ENCODE peak calls at places on chromosomes 6 and 20, in ten cellular contexts. I, C, B, Q, P, S, V, D, G and U are unnamed samples.

GRCh38 chr6:108541843-108542795 is 18.6 kb upstream of the FOXO3 start:
- DNase-seq in G (peak), Q (peak), B (peak), V (peak), S (no peak), P (peak), C (peak), I (peak), D (peak), U (peak)

GRCh38 chr20:3239867-3240775 is 1.1 kb upstream of the SLC4A11 start:
- DNase-seq in S (no peak), D (no peak), B (no peak), I (peak), P (no peak), Q (no peak), C (peak), V (no peak), G (peak), U (no peak)

GRCh38 chr20:13984211-13984610 is 6.2 kb downstream of the SEL1L2 start:
- DNase-seq in S (no peak), Q (no peak), P (no peak), D (no peak), B (no peak), V (no peak), I (no peak), C (no peak), G (no peak), U (no peak)

GRCh38 chr20:9739991-9740390 is 98.9 kb downstream of the PAK5 start:
- DNase-seq in V (no peak), B (no peak), I (no peak), S (no peak), P (no peak), G (no peak), C (no peak), Q (no peak), D (no peak), U (no peak)

GRCh38 chr20:20413801-20414200 is 45.9 kb downstream of the INSM1 start:
- DNase-seq in I (no peak), B (no peak), D (no peak), P (no peak), C (no peak), S (no peak), Q (no peak), V (no peak), G (no peak), U (no peak)

GRCh38 chr6:108622601-108623335 is 62.1 kb downstream of the FOXO3 start:
- DNase-seq in I (peak), V (peak), D (no peak), C (peak), P (peak), S (peak), B (peak), Q (no peak), G (peak), U (peak)

GRCh38 chr6:125953502-125953875 is 3.1 kb upstream of the HINT3 start:
- DNase-seq in D (no peak), I (no peak), Q (peak), G (no peak), V (no peak), S (no peak), P (no peak), B (no peak), C (no peak), U (no peak)

GRCh38 chr20:49888341-49889244 is 26.7 kb downstream of the SPATA2 start:
- DNase-seq in V (peak), I (peak), Q (peak), G (peak), S (peak), C (peak), B (no peak), P (peak), D (peak), U (no peak)

GRCh38 chr6:85675030-85675819 is 32.5 kb upstream of the SYNCRIP start:
- DNase-seq in V (no peak), P (peak), S (no peak), G (peak), I (peak), B (no peak), Q (peak), C (peak), D (no peak), U (no peak)

GRCh38 chr6:7914311-7914710 is 3.7 kb upstream of the TXNDC5 start:
- DNase-seq in C (no peak), S (peak), Q (no peak), P (no peak), B (no peak), V (no peak), G (no peak), I (no peak), D (no peak), U (no peak)

GRCh38 chr6:158290659-158291058 is 21.6 kb upstream of the TULP4 start:
- DNase-seq in V (no peak), G (no peak), Q (peak), D (no peak), I (no peak), P (no peak), S (no peak), C (no peak), B (no peak), U (no peak)

GRCh38 chr20:63025534-63026331 is 19.0 kb upstream of the BHLHE23 start:
- DNase-seq in Q (no peak), V (peak), G (peak), I (peak), D (no peak), S (no peak), P (no peak), B (peak), C (peak), U (no peak)

GRCh38 chr6:167580512-167580911 is 246.2 kb upstream of the AFDN start:
- DNase-seq in G (no peak), B (no peak), P (no peak), Q (no peak), S (no peak), V (no peak), I (no peak), C (no peak), D (no peak), U (no peak)

GRCh38 chr6:74851598-74851997 is 354.3 kb downstream of the COL12A1 start:
- DNase-seq in P (no peak), S (no peak), G (peak), Q (no peak), I (peak), C (peak), V (no peak), D (no peak), B (no peak), U (peak)

GRCh38 chr20:52493177-52493711 is 301.7 kb upstream of the ZFP64 start:
- DNase-seq in G (peak), I (peak), D (no peak), P (peak), Q (no peak), B (no peak), S (no peak), V (no peak), C (peak), U (no peak)

GRCh38 chr6:105036371-105036770 is 79.5 kb downstream of the LIN28B start:
- DNase-seq in B (no peak), P (no peak), Q (no peak), I (no peak), C (no peak), D (no peak), V (no peak), G (no peak), S (no peak), U (no peak)

GRCh38 chr6:72350256-72350875 is 271.5 kb upstream of the KCNQ5 start:
- DNase-seq in I (no peak), V (no peak), Q (no peak), B (no peak), S (no peak), C (no peak), P (no peak), G (no peak), D (no peak), U (no peak)

GRCh38 chr6:13007744-13008143 is 291.2 kb downstream of the PHACTR1 start:
- DNase-seq in G (no peak), I (no peak), C (no peak), Q (no peak), S (no peak), P (no peak), B (no peak), V (no peak), D (no peak), U (no peak)

GRCh38 chr6:131807644-131808459 is at the start of gene ENPP1:
- DNase-seq in C (peak), B (peak), G (peak), Q (peak), P (peak), D (peak), I (peak), S (peak), V (peak), U (no peak)

GRCh38 chr6:10518461-10519216 is 2.5 kb upstream of the GCNT2 start:
- DNase-seq in Q (no peak), D (no peak), G (peak), S (no peak), C (no peak), V (no peak), P (peak), I (peak), B (no peak), U (no peak)

GRCh38 chr20:43959079-43959919 is 44.6 kb downstream of the TOX2 start:
- DNase-seq in B (no peak), S (no peak), D (no peak), V (no peak), C (peak), Q (peak), I (peak), G (no peak), P (peak), U (no peak)

GRCh38 chr20:49690899-49691620 is 22.6 kb downstream of the B4GALT5 start:
- DNase-seq in I (peak), Q (no peak), P (peak), C (no peak), B (no peak), V (no peak), D (peak), G (peak), S (no peak), U (no peak)

GRCh38 chr20:37627767-37628130 is 66.1 kb upstream of the CTNNBL1 start:
- DNase-seq in V (no peak), S (no peak), I (no peak), B (no peak), P (no peak), Q (no peak), G (no peak), D (no peak), C (no peak), U (no peak)

GRCh38 chr20:32648761-32649615 is 24.8 kb downstream of the C20orf203 start:
- DNase-seq in Q (no peak), D (peak), I (no peak), B (no peak), C (no peak), G (peak), P (no peak), V (no peak), S (no peak), U (no peak)
- TF ChIP-seq CTCF in Q (no peak), D (no peak), I (no peak), B (no peak), C (no peak), G (no peak), P (no peak), V (no peak), S (no peak), U (no peak)

DNA sequence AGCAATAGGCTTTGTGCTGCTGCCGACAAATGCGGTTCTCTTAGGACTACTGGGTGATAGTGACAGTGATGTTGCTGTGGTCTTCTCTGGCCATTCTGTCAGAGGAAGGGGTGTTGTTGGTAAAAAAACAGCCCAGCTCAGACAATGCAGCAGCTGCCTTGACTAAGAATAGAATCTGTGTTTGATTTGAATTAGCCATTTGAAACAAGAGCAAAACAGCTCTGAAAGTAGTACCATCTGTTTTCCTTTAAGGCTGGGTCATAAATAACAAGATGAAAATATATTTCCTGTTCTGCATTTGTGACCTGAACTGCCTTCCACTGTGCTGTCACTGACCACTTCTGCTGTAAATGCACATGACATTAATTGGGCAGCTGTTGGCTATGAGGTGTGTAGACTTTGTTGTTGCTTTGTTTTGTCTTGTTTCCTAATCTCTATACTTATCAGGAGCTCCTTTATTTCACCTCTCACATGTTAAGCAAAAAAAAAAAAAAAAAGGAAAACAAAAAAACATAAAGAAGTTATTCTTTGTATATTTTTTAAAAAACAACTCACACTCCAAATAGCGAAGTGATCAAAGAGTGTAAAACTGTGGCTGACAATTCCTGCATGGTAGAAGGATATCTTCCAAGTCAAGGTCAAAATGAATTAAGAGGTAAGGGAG is 497.7 kb upstream of the ARID1B start:
- DNase-seq in Q (peak), I (no peak), D (no peak), P (no peak), B (no peak), V (no peak), C (peak), G (no peak), S (no peak), U (peak)
- H3K4me3 ChIP-seq in Q (no peak), I (no peak), D (no peak), P (no peak), B (no peak), V (no peak), C (no peak), G (no peak), S (no peak), U (no peak)

DNA sequence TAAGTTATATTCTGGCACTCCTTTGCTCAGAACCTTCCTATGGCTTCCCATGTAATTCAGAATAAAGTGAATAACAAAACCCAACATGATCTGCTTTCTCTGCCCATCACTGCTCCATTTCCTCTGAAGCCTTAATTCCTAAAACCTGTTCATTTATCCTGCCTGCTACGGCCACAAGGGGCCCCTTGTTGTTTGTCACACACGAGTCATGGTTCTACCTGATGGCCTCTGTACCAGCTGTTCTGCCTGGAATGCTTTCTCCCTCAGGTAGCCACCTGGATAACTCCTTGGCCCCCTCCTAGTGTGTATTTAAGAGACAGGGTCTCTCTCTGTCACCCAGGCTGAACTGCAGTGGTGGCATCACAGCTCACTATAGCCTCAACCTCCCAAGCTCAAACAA is 26.8 kb downstream of the ERGIC3 start:
- DNase-seq in Q (peak), V (no peak), G (no peak), B (no peak), C (no peak), P (no peak), S (no peak), I (no peak), D (peak), U (no peak)
- TF ChIP-seq CTCF in Q (peak), V (no peak), G (peak), B (no peak), C (peak), P (peak), S (no peak), I (no peak), D (peak), U (peak)

GRCh38 chr6:28139860-28140500 is 1.7 kb upstream of the ZKSCAN8 start:
- DNase-seq in I (no peak), B (no peak), V (no peak), Q (no peak), D (no peak), G (no peak), P (no peak), S (no peak), C (no peak), U (no peak)

GRCh38 chr6:28141500-28142329 is at the start of gene ZKSCAN8:
- DNase-seq in C (peak), P (peak), D (peak), G (peak), V (peak), S (peak), B (peak), Q (peak), I (peak), U (peak)

GRCh38 chr6:28140616-28141015 is 1.1 kb upstream of the ZKSCAN8 start:
- DNase-seq in S (no peak), D (no peak), B (no peak), Q (no peak), P (no peak), I (no peak), G (no peak), V (no peak), C (no peak), U (no peak)

GRCh38 chr6:28137458-28138020 is 4.1 kb upstream of the ZKSCAN8 start:
- DNase-seq in I (no peak), V (no peak), S (no peak), Q (peak), C (peak), P (no peak), G (peak), B (no peak), D (no peak), U (no peak)

DNA sequence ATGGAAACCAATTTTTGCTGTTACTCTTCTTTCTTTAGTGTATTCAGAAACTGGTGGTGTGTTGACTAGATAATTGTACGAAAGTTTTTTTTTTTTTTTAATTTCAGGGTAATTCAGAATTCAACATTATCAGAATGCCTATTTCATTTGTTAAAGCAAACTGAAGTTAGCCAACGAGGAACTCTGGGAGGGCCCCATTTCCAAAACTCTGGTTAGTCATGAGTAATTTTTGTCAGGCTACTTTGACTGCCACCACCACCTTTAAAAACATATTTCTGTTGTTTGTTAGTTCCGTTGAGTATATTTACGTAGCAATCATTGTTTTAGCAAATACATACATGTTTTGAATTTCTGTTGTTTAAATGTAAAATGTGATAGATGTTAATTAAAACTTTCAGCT is 763 bp downstream of the ZKSCAN8 start:
- DNase-seq in Q (no peak), B (no peak), G (peak), D (no peak), I (peak), P (no peak), C (peak), S (no peak), V (no peak), U (no peak)
- H3K4me3 ChIP-seq in Q (peak), B (peak), G (peak), D (peak), I (peak), P (peak), C (peak), S (peak), V (peak), U (peak)

GRCh38 chr6:121305957-121306607 is 28.2 kb downstream of the TBC1D32 start:
- DNase-seq in D (peak), P (peak), V (no peak), G (peak), S (no peak), C (peak), B (no peak), Q (peak), I (peak), U (peak)
- TF ChIP-seq CTCF in D (peak), P (peak), V (peak), G (peak), S (no peak), C (peak), B (peak), Q (peak), I (peak), U (peak)

DNA sequence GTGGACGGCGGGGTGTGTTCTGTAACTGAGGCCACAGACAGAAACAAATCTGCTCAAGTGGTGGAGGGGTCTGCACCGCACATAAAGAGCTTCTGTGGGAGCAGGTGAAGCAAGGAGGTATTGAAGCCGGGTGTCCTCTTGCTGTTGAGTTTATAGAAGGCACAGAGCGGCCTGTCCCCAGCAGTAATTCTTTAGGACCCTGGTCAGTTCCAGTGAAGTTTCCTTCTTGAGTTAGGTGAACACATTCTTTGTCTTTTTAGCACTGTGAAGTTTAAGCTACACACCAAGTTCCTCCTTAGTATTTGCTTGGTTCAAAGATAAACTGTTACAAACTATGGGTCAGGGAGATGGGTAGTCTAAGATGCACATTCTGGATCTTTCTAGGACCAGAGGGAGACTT is 6.1 kb downstream of the PRDM1 start:
- DNase-seq in B (no peak), P (no peak), I (no peak), Q (no peak), D (no peak), S (no peak), G (no peak), V (no peak), C (no peak), U (no peak)
- H3K4me3 ChIP-seq in B (no peak), P (no peak), I (no peak), Q (peak), D (no peak), S (no peak), G (no peak), V (peak), C (no peak), U (no peak)